ENCODE peak calls at places on chromosomes 11 and 22, in seven cellular contexts. A is HTR-8/SVneo; L is skeletal muscle cell; S is stimulated activated CD4-positive, alpha-beta T cell treated with anti-CD3 and anti-CD28 coated beads, Interleukin-1b, Interleukin-23, amount 100 ng/mL, for 1 hour; Q is stimulated activated effector memory CD8-positive, alpha-beta T cell treated with anti-CD3 and anti-CD28 coated beads, Interleukin-12 subunit alpha, Interleukin-12 subunit beta, amount 100 ng/mL, for 72 hours; I is posterior cingulate gyrus; P is pancreas. C is an unnamed sample.

GRCh38 chr11:5293028-5293427 is 8.7 kb downstream of the OR51B4 start:
- DNase-seq in A (no peak), L (no peak), S (no peak), Q (no peak), I (no peak), P (no peak), C (no peak)

GRCh38 chr11:95305726-95306522 is 74.9 kb upstream of the SESN3 start:
- DNase-seq in A (no peak), L (no peak), S (no peak), Q (no peak), I (no peak), P (no peak), C (no peak)

GRCh38 chr11:122724520-122724919 is 69.0 kb downstream of the UBASH3B start:
- DNase-seq in A (no peak), L (no peak), S (no peak), Q (no peak), I (no peak), P (no peak), C (no peak)

GRCh38 chr22:39468487-39469325 is 11.9 kb downstream of the MGAT3 start:
- DNase-seq in A (no peak), L (no peak), S (no peak), Q (no peak), I (no peak), P (no peak), C (no peak)

GRCh38 chr22:49228431-49229037 is 599.1 kb downstream of the BRD1 start:
- DNase-seq in A (no peak), L (no peak), S (no peak), Q (no peak), I (no peak), P (no peak), C (no peak)

GRCh38 chr11:26860411-26860810 is 133.5 kb upstream of the FIBIN start:
- DNase-seq in A (no peak), L (no peak), S (no peak), Q (no peak), I (no peak), P (no peak), C (no peak)

GRCh38 chr22:45006873-45007246 is 2.9 kb downstream of the PHF21B start:
- DNase-seq in A (no peak), L (no peak), S (no peak), Q (no peak), I (no peak), P (no peak), C (no peak)

GRCh38 chr22:27986937-27987336 is 67.9 kb upstream of the PITPNB start:
- DNase-seq in A (no peak), L (no peak), S (no peak), Q (no peak), I (no peak), P (no peak), C (no peak)

GRCh38 chr11:29669336-29669735 is 347.5 kb downstream of the KCNA4 start:
- DNase-seq in A (no peak), L (no peak), S (no peak), Q (no peak), I (no peak), P (no peak), C (no peak)

GRCh38 chr11:47104337-47104950 is 72.2 kb downstream of the ARFGAP2 start:
- DNase-seq in A (no peak), L (peak), S (no peak), Q (no peak), I (no peak), P (no peak), C (no peak)

GRCh38 chr11:2520736-2521035 is 75.9 kb downstream of the KCNQ1 start:
- DNase-seq in A (no peak), L (no peak), S (no peak), Q (no peak), I (no peak), P (no peak), C (no peak)